ENCODE peak calls at places on chromosomes 11 and 22, in nine cellular contexts. L, T, D, O, A, H, P, K and Q are unnamed samples.

GRCh38 chr11:5910521-5910920 is 17.5 kb downstream of the OR52E5 start:
- DNase-seq in H (no peak), K (no peak), L (no peak), T (no peak), O (no peak), A (no peak), P (no peak), D (no peak), Q (no peak)

GRCh38 chr11:34602245-34602644 is 18.6 kb upstream of the EHF start:
- DNase-seq in K (no peak), L (no peak), P (no peak), A (peak), O (no peak), H (no peak), T (peak), D (no peak), Q (no peak)

GRCh38 chr11:32494629-32495028 is 59.3 kb upstream of the WT1 start:
- DNase-seq in L (no peak), A (no peak), O (no peak), D (no peak), H (no peak), T (no peak), K (no peak), P (no peak), Q (no peak)

GRCh38 chr22:40376149-40376548 is 5.8 kb downstream of the SGSM3 start:
- DNase-seq in H (no peak), O (no peak), P (no peak), L (no peak), T (no peak), A (no peak), D (no peak), K (no peak), Q (no peak)

GRCh38 chr11:120212926-120213325 is 2.1 kb downstream of the OAF start:
- DNase-seq in K (no peak), T (no peak), P (no peak), O (no peak), D (no peak), A (peak), H (no peak), L (no peak), Q (no peak)

GRCh38 chr11:101759771-101760450 is 154.9 kb upstream of the CEP126 start:
- DNase-seq in T (no peak), P (peak), D (no peak), L (peak), K (no peak), A (no peak), O (peak), H (no peak), Q (no peak)

GRCh38 chr11:132409591-132410375 is 1039.4 kb downstream of the NTM start:
- DNase-seq in P (no peak), L (no peak), T (no peak), D (no peak), H (peak), O (no peak), K (no peak), A (no peak), Q (no peak)

GRCh38 chr11:131274233-131274632 is 96.2 kb upstream of the NTM start:
- DNase-seq in O (no peak), T (no peak), K (no peak), L (no peak), A (no peak), D (no peak), H (no peak), P (no peak), Q (no peak)

GRCh38 chr22:23264610-23265388 is 84.5 kb downstream of the BCR start:
- DNase-seq in H (no peak), K (no peak), D (no peak), O (no peak), L (no peak), P (no peak), A (no peak), T (no peak), Q (peak)

GRCh38 chr11:124829986-124830385 is 29.8 kb upstream of the MSANTD2 start:
- DNase-seq in P (no peak), K (no peak), A (no peak), T (no peak), D (no peak), L (no peak), H (peak), O (no peak), Q (no peak)

GRCh38 chr11:86047275-86047991 is 21.5 kb downstream of the PICALM start:
- DNase-seq in L (no peak), K (no peak), A (no peak), D (peak), T (no peak), H (peak), P (no peak), O (no peak), Q (no peak)

GRCh38 chr22:48278620-48279464 is 1516.4 kb downstream of the TBC1D22A start:
- DNase-seq in P (no peak), A (no peak), O (no peak), K (no peak), T (no peak), L (no peak), D (no peak), H (no peak), Q (no peak)

GRCh38 chr11:1285316-1285744 is 24.1 kb downstream of the TOLLIP start:
- DNase-seq in L (no peak), A (no peak), H (no peak), K (no peak), D (no peak), O (no peak), T (no peak), P (no peak), Q (no peak)